ENCODE peak calls at places on chromosomes 6 and 20, in nine cellular contexts. A is KBM-7; Q is substantia nigra; U is NCI-H2029; O is caudate nucleus; M is astrocyte of the spinal cord; Z is CD4-positive, CD25-positive, alpha-beta regulatory T cell; P is amygdala; Y is T-helper 2 cell. L is an unnamed sample.

GRCh38 chr20:46256293-46256692 is 52.0 kb downstream of the CDH22 start:
- DNase-seq in A (no peak), M (no peak), U (no peak), Q (no peak), P (no peak), Y (no peak), O (no peak), Z (no peak), L (no peak)

GRCh38 chr6:13733178-13733851 is 21.7 kb upstream of the RANBP9 start:
- DNase-seq in O (no peak), M (peak), A (no peak), Q (no peak), U (peak), Z (no peak), P (no peak), Y (no peak), L (peak)

GRCh38 chr6:147903931-147904330 is 395.4 kb downstream of the SAMD5 start:
- DNase-seq in M (no peak), O (no peak), Z (no peak), Q (no peak), P (no peak), Y (no peak), U (no peak), A (no peak), L (no peak)

GRCh38 chr6:130593200-130593599 is 227.4 kb downstream of the TMEM200A start:
- DNase-seq in U (no peak), P (no peak), Q (no peak), Z (no peak), O (no peak), Y (no peak), A (no peak), M (no peak), L (no peak)

GRCh38 chr6:12009180-12009748 is 2.8 kb upstream of the HIVEP1 start:
- DNase-seq in A (peak), Q (no peak), O (no peak), U (no peak), P (peak), Y (no peak), M (peak), Z (no peak), L (no peak)

GRCh38 chr20:63492982-63493381 is 5.9 kb downstream of the EEF1A2 start:
- DNase-seq in Z (no peak), P (no peak), M (no peak), U (no peak), A (no peak), Y (no peak), Q (no peak), O (no peak), L (no peak)

GRCh38 chr6:83378621-83379388 is 52.0 kb downstream of the ME1 start:
- DNase-seq in O (no peak), P (no peak), Q (no peak), Y (no peak), Z (no peak), A (peak), M (peak), U (no peak), L (no peak)

GRCh38 chr20:1887321-1887720 is 7.9 kb upstream of the SIRPA start:
- DNase-seq in O (no peak), Q (no peak), P (no peak), Y (no peak), U (no peak), Z (no peak), M (no peak), A (no peak), L (no peak)

GRCh38 chr6:7262037-7262461 is 51.0 kb downstream of the SSR1 start:
- DNase-seq in M (no peak), O (no peak), Q (no peak), U (peak), A (no peak), Z (no peak), P (no peak), Y (no peak), L (no peak)

GRCh38 chr20:18224968-18225568 is 63.3 kb upstream of the ZNF133 start:
- DNase-seq in Q (peak), P (peak), O (peak), U (no peak), Z (no peak), M (peak), Y (no peak), A (no peak), L (no peak)

GRCh38 chr6:38509713-38510112 is 130.0 kb downstream of the BTBD9 start:
- DNase-seq in Q (no peak), P (no peak), A (no peak), Z (no peak), O (no peak), U (no peak), Y (no peak), M (peak), L (no peak)

GRCh38 chr20:34992751-34993417 is 37.2 kb downstream of the MYH7B start:
- DNase-seq in Z (no peak), Q (no peak), U (no peak), P (no peak), O (no peak), A (no peak), Y (no peak), M (no peak), L (no peak)

GRCh38 chr20:35595456-35595855 is 20.2 kb upstream of the SPAG4 start:
- DNase-seq in O (no peak), Q (no peak), Y (no peak), Z (no peak), M (no peak), U (no peak), A (no peak), P (no peak), L (no peak)

GRCh38 chr20:50230184-50230583 is 39.6 kb downstream of the CEBPB start:
- DNase-seq in P (no peak), A (no peak), Q (no peak), Y (no peak), O (no peak), Z (no peak), U (no peak), M (no peak), L (no peak)

GRCh38 chr6:169950558-169950957 is 199.1 kb downstream of the ERMARD start:
- DNase-seq in Z (peak), O (no peak), Y (no peak), A (peak), Q (no peak), U (no peak), M (no peak), P (no peak), L (no peak)

GRCh38 chr6:21678990-21679389 is 85.4 kb downstream of the SOX4 start:
- DNase-seq in Z (no peak), O (no peak), P (no peak), M (peak), U (no peak), A (no peak), Y (no peak), Q (no peak), L (no peak)

GRCh38 chr6:108896111-108896661 is 48.0 kb downstream of the ARMC2 start:
- DNase-seq in Z (peak), A (peak), Y (peak), Q (no peak), O (no peak), U (no peak), M (peak), P (no peak), L (no peak)

GRCh38 chr6:142856607-142856856 is 88.4 kb downstream of the HIVEP2 start:
- DNase-seq in U (no peak), Z (no peak), Q (no peak), O (no peak), P (no peak), M (no peak), Y (no peak), A (no peak), L (no peak)

GRCh38 chr6:108260126-108260808 is 573 bp downstream of the SNX3 start:
- DNase-seq in P (peak), Q (peak), A (peak), U (no peak), M (peak), Z (peak), Y (peak), O (peak), L (peak)

GRCh38 chr6:124888581-124889371 is 73.5 kb upstream of the RNF217 start:
- DNase-seq in Y (no peak), A (peak), M (peak), P (no peak), Q (no peak), O (no peak), U (no peak), Z (no peak), L (no peak)

GRCh38 chr6:73691512-73691911 is 4.5 kb upstream of the CD109 start:
- DNase-seq in U (no peak), M (peak), P (no peak), Y (no peak), O (no peak), Z (no peak), A (no peak), Q (no peak), L (no peak)

GRCh38 chr20:58691773-58692578 is 624 bp upstream of the NPEPL1 start:
- DNase-seq in M (no peak), P (no peak), A (no peak), U (no peak), Q (no peak), Z (no peak), Y (peak), O (no peak), L (no peak)

GRCh38 chr6:158008894-158009891 is 27.5 kb downstream of the SYNJ2 start:
- DNase-seq in Z (peak), P (peak), U (peak), O (peak), A (peak), Y (peak), Q (peak), M (peak), L (peak)

GRCh38 chr6:71533939-71534379 is 245.3 kb downstream of the OGFRL1 start:
- DNase-seq in P (no peak), O (no peak), Y (no peak), U (no peak), M (peak), Q (no peak), A (peak), Z (no peak), L (no peak)

GRCh38 chr6:31407699-31408098 is 4.3 kb downstream of the MICA start:
- DNase-seq in U (no peak), O (no peak), Q (no peak), P (no peak), M (peak), Z (no peak), A (peak), Y (no peak), L (no peak)

GRCh38 chr6:165055231-165055630 is 254.2 kb downstream of the C6orf118 start:
- DNase-seq in Z (no peak), A (no peak), U (no peak), P (no peak), Q (peak), Y (no peak), M (peak), O (no peak), L (no peak)

GRCh38 chr6:142946924-142947701 is 2.1 kb upstream of the HIVEP2 start:
- DNase-seq in Y (peak), O (peak), U (no peak), P (peak), M (peak), Z (peak), A (peak), Q (peak), L (peak)

GRCh38 chr20:35320396-35321126 is 28.3 kb upstream of the FAM83C start:
- DNase-seq in Y (no peak), U (no peak), Q (no peak), A (no peak), P (no peak), O (no peak), M (peak), Z (no peak), L (no peak)

GRCh38 chr20:63290136-63290676 is 2.8 kb upstream of the COL20A1 start:
- DNase-seq in Q (no peak), P (no peak), Y (no peak), O (no peak), A (no peak), U (no peak), M (no peak), Z (no peak), L (no peak)

GRCh38 chr6:44782198-44782597 is 394.7 kb downstream of the CDC5L start:
- DNase-seq in A (no peak), O (no peak), Z (no peak), M (no peak), U (no peak), P (no peak), Q (no peak), Y (no peak), L (no peak)

GRCh38 chr20:63542031-63542559 is 4.9 kb upstream of the PTK6 start:
- DNase-seq in Z (no peak), O (no peak), Q (no peak), Y (no peak), M (no peak), U (no peak), A (no peak), P (no peak), L (no peak)

GRCh38 chr6:130961148-130961547 is 101.9 kb downstream of the EPB41L2 start:
- DNase-seq in Y (no peak), M (no peak), U (no peak), A (no peak), O (no peak), Q (no peak), Z (no peak), P (no peak), L (no peak)

GRCh38 chr20:25439328-25439727 is 31.9 kb downstream of the GINS1 start:
- DNase-seq in U (no peak), A (peak), Z (no peak), Q (no peak), O (no peak), M (no peak), Y (no peak), P (no peak), L (no peak)

L was measured in mesothelial cell of epicardium.